ENCODE peak calls at places on chromosome 11, in four cellular contexts. V is HFF-Myc, S is Calu3, Z is brain microvascular endothelial cell. P is an unnamed sample.
A peak's percentile ranks its signal among the peaks of the same experiment; 100 is the strongest.

GRCh38 chr11:83021780-83022125 is 49.9 kb downstream of the RAB30 start:
- DNase-seq in V (no peak), S (no peak), Z (no peak), P (no peak)

GRCh38 chr11:117931331-117931950 is 2.2 kb upstream of the TMPRSS13 start:
- DNase-seq in V (no peak), S (no peak), Z (no peak), P (no peak)

GRCh38 chr11:44877908-44878459 is 72.7 kb downstream of the TP53I11 start:
- DNase-seq in V (no peak), S (no peak), Z (no peak), P (no peak)

GRCh38 chr11:118126082-118126838 is 26.4 kb downstream of the SCN4B start:
- DNase-seq in V (no peak), S (no peak), Z (no peak), P (no peak)

GRCh38 chr11:74492084-74492483 is 1.4 kb downstream of the LIPT2 start:
- DNase-seq in V (no peak), S (no peak), Z (no peak), P (no peak)

GRCh38 chr11:34305780-34306179 is 52.0 kb downstream of the ABTB2 start:
- DNase-seq in V (no peak), S (no peak), Z (no peak), P (no peak)

GRCh38 chr11:47714554-47715081 is 551 bp downstream of the AGBL2 start:
- DNase-seq in V (no peak), S (no peak), Z (no peak), P (no peak)

GRCh38 chr11:83538286-83538685 is 252.1 kb upstream of the CCDC90B start:
- DNase-seq in V (no peak), S (no peak), Z (no peak), P (no peak)

GRCh38 chr11:111720801-111721494 is 45.2 kb downstream of the PPP2R1B start:
- DNase-seq in V (no peak), S (no peak), Z (no peak), P (no peak)

GRCh38 chr11:71181566-71181965 is 70.8 kb downstream of the SHANK2 start:
- DNase-seq in V (no peak), S (no peak), Z (no peak), P (no peak)

GRCh38 chr11:63929616-63930015 is 9.2 kb upstream of the NAA40 start:
- DNase-seq in V (no peak), S (no peak), Z (no peak), P (no peak)

GRCh38 chr11:113895367-113896155 is 9.0 kb upstream of the HTR3B start:
- DNase-seq in V (no peak), S (no peak), Z (no peak), P (no peak)

GRCh38 chr11:119318240-119319135 is 1.6 kb upstream of the MCAM start:
- DNase-seq in V (no peak), S (no peak), Z (peak; percentile 60), P (peak; percentile 64)

GRCh38 chr11:113288286-113288863 is 26.0 kb upstream of the TTC12 start:
- DNase-seq in V (no peak), S (no peak), Z (no peak), P (no peak)

GRCh38 chr11:111298466-111299110 is at the start of gene POU2AF3:
- DNase-seq in V (no peak), S (no peak), Z (no peak), P (peak; percentile 18)

GRCh38 chr11:47448566-47449427 is at the start of gene RAPSN:
- DNase-seq in V (no peak), S (no peak), Z (no peak), P (peak; percentile 20)

GRCh38 chr11:32594272-32594671 is 10.6 kb downstream of the EIF3M start:
- DNase-seq in V (no peak), S (no peak), Z (no peak), P (no peak)

GRCh38 chr11:64339754-64340408 is at the start of gene CCDC88B:
- DNase-seq in V (no peak), S (no peak), Z (no peak), P (peak; percentile 65)

GRCh38 chr11:94568717-94569116 is 1.5 kb downstream of the PIWIL4 start:
- DNase-seq in V (no peak), S (no peak), Z (no peak), P (no peak)

GRCh38 chr11:82047200-82047599 is 686.5 kb downstream of the FAM181B start:
- DNase-seq in V (no peak), S (no peak), Z (no peak), P (no peak)

GRCh38 chr11:2770556-2771301 is 70.9 kb upstream of the KCNQ1OT1 start:
- DNase-seq in V (no peak), S (no peak), Z (no peak), P (peak; percentile 2)

GRCh38 chr11:121426476-121427454 is 25.3 kb upstream of the SORL1 start:
- DNase-seq in V (no peak), S (peak; percentile 16), Z (no peak), P (peak; percentile 56)
- TF ChIP-seq CTCF in V (no peak), S (no peak), Z (no peak), P (peak; percentile 48)

DNA sequence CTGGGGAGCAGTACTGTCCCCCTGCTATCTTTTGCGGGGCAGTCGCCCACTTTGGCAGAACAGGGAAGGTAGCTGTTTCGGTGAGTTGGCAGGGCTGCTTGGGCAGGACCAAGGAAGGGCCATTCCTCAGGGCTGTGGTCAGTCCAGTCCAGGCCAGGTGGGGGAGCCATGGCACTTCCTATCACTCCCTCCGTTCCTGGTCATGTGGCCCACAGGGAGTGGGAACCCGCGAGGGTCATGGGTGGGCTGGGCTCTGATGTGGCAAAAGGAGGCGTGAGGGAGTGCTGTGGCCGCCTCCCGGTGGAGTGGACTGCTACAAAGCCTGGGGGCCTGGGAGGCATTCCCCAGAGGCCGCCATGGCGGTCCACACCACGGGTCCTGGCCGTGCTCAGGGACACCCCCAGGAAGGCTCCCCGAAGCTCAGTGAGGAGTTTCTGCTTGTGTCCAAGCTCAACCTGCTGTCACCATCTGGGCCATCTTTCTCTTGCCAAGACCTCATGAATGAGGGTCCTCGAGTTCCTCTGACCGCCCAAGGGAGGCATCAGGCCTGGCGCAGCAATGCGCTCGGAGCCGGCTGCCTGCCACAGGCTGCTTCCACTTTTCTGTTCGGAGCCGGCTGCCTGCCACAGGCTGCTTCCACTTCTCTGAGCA is 11.9 kb downstream of the CHID1 start:
- DNase-seq in V (no peak), S (peak; percentile 34), Z (no peak), P (no peak)
- TF ChIP-seq CTCF in V (no peak), S (no peak), Z (peak; percentile 44), P (no peak)

GRCh38 chr11:35859311-35859710 is 84.6 kb upstream of the LDLRAD3 start:
- DNase-seq in V (no peak), S (no peak), Z (peak; percentile 9), P (no peak)
- TF ChIP-seq CTCF in V (no peak), S (no peak), Z (no peak), P (no peak)

GRCh38 chr11:62394825-62395538 is 23.9 kb upstream of the SCGB1A1 start:
- DNase-seq in V (peak; percentile 74), S (peak; percentile 51), Z (peak; percentile 73), P (peak; percentile 81)
- TF ChIP-seq CTCF in V (peak; percentile 60), S (peak; percentile 70), Z (peak; percentile 66), P (peak; percentile 83)

P was measured in heart right ventricle.